ENCODE peak calls at places on chromosomes 13 and 19, in nine cellular contexts. O is heart right ventricle, T is WERI-Rb-1, U is AG04449, X is psoas muscle, Q is right atrium auricular region, Y is lung, W is retinal pigment epithelial cell, H is astrocyte of the spinal cord. C is an unnamed sample.

GRCh38 chr13:20422362-20422761 is 103.3 kb downstream of the CRYL1 start:
- DNase-seq in O (no peak), T (no peak), U (no peak), X (no peak), Q (no peak), Y (no peak), W (no peak), H (no peak), C (no peak)

GRCh38 chr19:38713227-38713649 is 31.0 kb downstream of the CAPN12 start:
- DNase-seq in O (peak), T (no peak), U (no peak), X (peak), Q (peak), Y (no peak), W (no peak), H (no peak), C (no peak)

GRCh38 chr19:49150106-49150943 is 4.9 kb downstream of the HRC start:
- DNase-seq in O (peak), T (peak), U (no peak), X (peak), Q (peak), Y (peak), W (no peak), H (peak), C (no peak)

GRCh38 chr19:1010586-1011510 is 10.1 kb downstream of the TMEM259 start:
- DNase-seq in O (no peak), T (no peak), U (no peak), X (no peak), Q (no peak), Y (no peak), W (no peak), H (no peak), C (no peak)

GRCh38 chr13:92717857-92718256 is 508.8 kb upstream of the GPC6 start:
- DNase-seq in O (no peak), T (no peak), U (no peak), X (no peak), Q (no peak), Y (no peak), W (no peak), H (no peak), C (no peak)

GRCh38 chr13:55571237-55571867 is 1569.4 kb upstream of the PRR20A start:
- DNase-seq in O (no peak), T (no peak), U (no peak), X (no peak), Q (no peak), Y (no peak), W (no peak), H (no peak), C (no peak)

GRCh38 chr19:918481-919156 is 1.5 kb downstream of the KISS1R start:
- DNase-seq in O (no peak), T (no peak), U (no peak), X (no peak), Q (no peak), Y (no peak), W (no peak), H (no peak), C (no peak)

GRCh38 chr13:84460989-84461388 is 578.7 kb upstream of the SLITRK1 start:
- DNase-seq in O (no peak), T (no peak), U (no peak), X (no peak), Q (no peak), Y (no peak), W (no peak), H (no peak), C (no peak)

GRCh38 chr19:1862424-1863307 is 713 bp downstream of the KLF16 start:
- DNase-seq in O (peak), T (no peak), U (no peak), X (peak), Q (no peak), Y (no peak), W (no peak), H (no peak), C (no peak)

GRCh38 chr13:45015300-45015699 is 26.0 kb downstream of the GPALPP1 start:
- DNase-seq in O (no peak), T (no peak), U (no peak), X (no peak), Q (no peak), Y (no peak), W (no peak), H (peak), C (peak)

GRCh38 chr19:10346509-10346908 is 7.1 kb upstream of the ICAM3 start:
- DNase-seq in O (no peak), T (no peak), U (no peak), X (no peak), Q (peak), Y (peak), W (no peak), H (no peak), C (no peak)

GRCh38 chr19:56333506-56333905 is 18.9 kb upstream of the ZSCAN5A start:
- DNase-seq in O (no peak), T (peak), U (no peak), X (no peak), Q (no peak), Y (no peak), W (peak), H (peak), C (peak)

GRCh38 chr19:48807590-48808308 is 3.1 kb downstream of the BCAT2 start:
- DNase-seq in O (no peak), T (peak), U (no peak), X (no peak), Q (no peak), Y (no peak), W (no peak), H (no peak), C (no peak)

GRCh38 chr19:18437481-18438330 is at the start of gene ISYNA1:
- DNase-seq in O (peak), T (peak), U (no peak), X (peak), Q (no peak), Y (no peak), W (no peak), H (peak), C (no peak)

GRCh38 chr13:113116206-113116800 is 6.3 kb upstream of the F10 start:
- DNase-seq in O (no peak), T (peak), U (no peak), X (no peak), Q (no peak), Y (no peak), W (no peak), H (no peak), C (no peak)

GRCh38 chr19:14758816-14759215 is 19.5 kb downstream of the ADGRE2 start:
- DNase-seq in O (no peak), T (no peak), U (no peak), X (no peak), Q (no peak), Y (no peak), W (no peak), H (no peak), C (no peak)

GRCh38 chr13:32846556-32846955 is 169.7 kb upstream of the KL start:
- DNase-seq in O (no peak), T (no peak), U (no peak), X (no peak), Q (no peak), Y (no peak), W (no peak), H (no peak), C (no peak)

GRCh38 chr19:6811906-6812305 is 39.4 kb downstream of the VAV1 start:
- DNase-seq in O (no peak), T (peak), U (no peak), X (no peak), Q (no peak), Y (no peak), W (no peak), H (peak), C (no peak)

GRCh38 chr19:18798384-18799352 is 7.6 kb upstream of the COMP start:
- DNase-seq in O (no peak), T (no peak), U (no peak), X (no peak), Q (no peak), Y (no peak), W (no peak), H (no peak), C (no peak)

GRCh38 chr19:17580470-17581000 is 25.1 kb downstream of the COLGALT1 start:
- DNase-seq in O (no peak), T (no peak), U (no peak), X (no peak), Q (no peak), Y (no peak), W (no peak), H (no peak), C (no peak)

GRCh38 chr19:16398530-16399241 is 73.1 kb downstream of the EPS15L1 start:
- DNase-seq in O (no peak), T (no peak), U (no peak), X (no peak), Q (no peak), Y (no peak), W (no peak), H (no peak), C (no peak)

GRCh38 chr19:44113784-44114390 is 688 bp downstream of the ZNF225 start:
- DNase-seq in O (no peak), T (no peak), U (no peak), X (no peak), Q (no peak), Y (peak), W (no peak), H (no peak), C (no peak)

GRCh38 chr13:111467111-111467890 is 146.9 kb downstream of the TEX29 start:
- DNase-seq in O (no peak), T (no peak), U (no peak), X (no peak), Q (no peak), Y (no peak), W (no peak), H (no peak), C (no peak)

GRCh38 chr19:33255781-33256180 is 30.1 kb upstream of the SLC7A10 start:
- DNase-seq in O (no peak), T (no peak), U (no peak), X (no peak), Q (no peak), Y (no peak), W (no peak), H (no peak), C (no peak)

GRCh38 chr19:10921909-10922637 is 6.4 kb downstream of the YIPF2 start:
- DNase-seq in O (no peak), T (peak), U (no peak), X (no peak), Q (no peak), Y (no peak), W (no peak), H (no peak), C (no peak)

GRCh38 chr13:110913911-110914292 is 967 bp downstream of the ANKRD10 start:
- DNase-seq in O (no peak), T (no peak), U (no peak), X (no peak), Q (peak), Y (no peak), W (no peak), H (no peak), C (no peak)

GRCh38 chr13:113776231-113777125 is 17.5 kb downstream of the TMEM255B start:
- DNase-seq in O (no peak), T (peak), U (no peak), X (no peak), Q (no peak), Y (no peak), W (no peak), H (no peak), C (no peak)

GRCh38 chr13:113935523-113935922 is 38.4 kb downstream of the C13orf46 start:
- DNase-seq in O (no peak), T (no peak), U (no peak), X (no peak), Q (no peak), Y (no peak), W (no peak), H (no peak), C (no peak)

GRCh38 chr19:54551950-54552912 is 21.4 kb upstream of the LILRA2 start:
- DNase-seq in O (peak), T (no peak), U (no peak), X (peak), Q (no peak), Y (no peak), W (no peak), H (no peak), C (no peak)

GRCh38 chr19:13884726-13885591 is 8.0 kb downstream of the NANOS3 start:
- DNase-seq in O (no peak), T (no peak), U (no peak), X (no peak), Q (no peak), Y (no peak), W (no peak), H (no peak), C (no peak)

GRCh38 chr13:106096661-106097092 is 438.8 kb downstream of the EFNB2 start:
- DNase-seq in O (no peak), T (no peak), U (no peak), X (no peak), Q (no peak), Y (no peak), W (no peak), H (peak), C (no peak)

GRCh38 chr19:4602173-4602788 is 37.0 kb upstream of the TNFAIP8L1 start:
- DNase-seq in O (no peak), T (no peak), U (no peak), X (no peak), Q (no peak), Y (no peak), W (no peak), H (no peak), C (no peak)

GRCh38 chr13:97344250-97345175 is 89.5 kb upstream of the RAP2A start:
- DNase-seq in O (peak), T (peak), U (no peak), X (peak), Q (no peak), Y (peak), W (no peak), H (peak), C (no peak)

GRCh38 chr19:54523403-54523802 is 20.8 kb downstream of the LAIR2 start:
- DNase-seq in O (no peak), T (no peak), U (no peak), X (no peak), Q (no peak), Y (no peak), W (no peak), H (no peak), C (no peak)

GRCh38 chr19:10419200-10419645 is 1.1 kb upstream of the PDE4A start:
- DNase-seq in O (no peak), T (peak), U (no peak), X (no peak), Q (no peak), Y (no peak), W (no peak), H (no peak), C (no peak)

GRCh38 chr13:88857256-88857655 is 1186.1 kb downstream of the SLITRK5 start:
- DNase-seq in O (no peak), T (no peak), U (no peak), X (no peak), Q (no peak), Y (no peak), W (no peak), H (no peak), C (no peak)

GRCh38 chr13:95724252-95724651 is 47.3 kb downstream of the DNAJC3 start:
- DNase-seq in O (no peak), T (no peak), U (no peak), X (no peak), Q (no peak), Y (no peak), W (no peak), H (no peak), C (no peak)

GRCh38 chr13:86795858-86796257 is 875.3 kb upstream of the SLITRK5 start:
- DNase-seq in O (no peak), T (no peak), U (no peak), X (no peak), Q (no peak), Y (no peak), W (no peak), H (no peak), C (no peak)

GRCh38 chr13:86788624-86789023 is 882.5 kb upstream of the SLITRK5 start:
- DNase-seq in O (no peak), T (no peak), U (no peak), X (no peak), Q (no peak), Y (no peak), W (no peak), H (no peak), C (no peak)

DNA sequence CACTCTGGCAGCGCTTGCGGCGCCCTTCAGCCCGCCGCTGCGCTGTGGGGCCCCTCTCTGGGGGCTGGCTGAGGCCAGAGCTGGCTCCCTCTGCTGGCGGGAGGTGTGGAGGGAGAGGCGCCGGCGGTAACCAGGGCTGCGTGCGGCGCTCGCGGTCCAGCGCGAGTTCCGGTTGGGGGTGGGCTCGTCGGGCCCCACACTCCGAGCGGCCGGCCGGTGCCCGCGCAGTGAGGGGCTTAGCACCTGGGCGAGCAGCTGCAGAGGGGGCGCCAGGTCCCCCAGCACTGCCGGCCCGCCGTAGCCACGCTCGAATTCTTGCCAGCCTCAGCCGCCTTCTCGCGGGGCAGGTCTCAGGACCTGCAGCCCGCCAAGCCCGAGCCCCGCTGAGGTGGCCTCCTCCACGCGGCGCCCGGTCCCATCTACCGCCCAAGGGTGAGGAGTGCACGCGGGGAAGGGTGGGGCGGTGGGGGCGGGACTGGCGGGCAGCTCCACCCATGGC is 879.0 kb upstream of the SLITRK5 start:
- DNase-seq in O (no peak), T (no peak), U (no peak), X (no peak), Q (no peak), Y (no peak), W (no peak), H (no peak), C (no peak)
- TF ChIP-seq CTCF in O (no peak), T (no peak), U (no peak), X (no peak), Q (no peak), Y (no peak), W (no peak), H (no peak), C (no peak)

GRCh38 chr19:21587117-21587461 is 81.7 kb downstream of the ZNF429 start:
- DNase-seq in O (peak), T (no peak), U (no peak), X (no peak), Q (no peak), Y (no peak), W (no peak), H (no peak), C (no peak)
- H3K4me3 ChIP-seq in O (peak), T (no peak), U (no peak), X (peak), Q (peak), Y (peak), W (peak), H (no peak), C (peak)

GRCh38 chr19:35529241-35530218 is 1.4 kb upstream of the SBSN start:
- DNase-seq in O (no peak), T (no peak), U (no peak), X (no peak), Q (no peak), Y (no peak), W (no peak), H (no peak), C (no peak)

GRCh38 chr19:35534803-35535480 is 1.7 kb downstream of the GAPDHS start:
- DNase-seq in O (no peak), T (no peak), U (no peak), X (no peak), Q (no peak), Y (no peak), W (no peak), H (no peak), C (no peak)

GRCh38 chr19:35531291-35531690 is 2.0 kb upstream of the GAPDHS start:
- DNase-seq in O (no peak), T (no peak), U (no peak), X (no peak), Q (no peak), Y (no peak), W (no peak), H (no peak), C (no peak)

GRCh38 chr19:35533822-35534521 is 716 bp downstream of the GAPDHS start:
- DNase-seq in O (peak), T (no peak), U (no peak), X (no peak), Q (no peak), Y (no peak), W (no peak), H (no peak), C (no peak)

GRCh38 chr19:35533201-35533821 is at the start of gene GAPDHS:
- DNase-seq in O (no peak), T (no peak), U (no peak), X (no peak), Q (no peak), Y (no peak), W (no peak), H (no peak), C (no peak)
- TF ChIP-seq CTCF in O (no peak), T (no peak), U (no peak), X (no peak), Q (no peak), Y (no peak), W (no peak), H (no peak), C (no peak)

GRCh38 chr19:50312967-50313811 is 16.0 kb downstream of the KCNC3 start:
- DNase-seq in O (no peak), T (no peak), U (no peak), X (no peak), Q (no peak), Y (no peak), W (no peak), H (no peak), C (no peak)

GRCh38 chr19:50313812-50314536 is 15.2 kb downstream of the KCNC3 start:
- DNase-seq in O (no peak), T (no peak), U (no peak), X (no peak), Q (no peak), Y (no peak), W (no peak), H (no peak), C (no peak)

GRCh38 chr19:50317115-50317514 is 12.1 kb downstream of the KCNC3 start:
- DNase-seq in O (no peak), T (no peak), U (no peak), X (no peak), Q (no peak), Y (no peak), W (no peak), H (no peak), C (no peak)

GRCh38 chr19:50315773-50316448 is 13.3 kb downstream of the KCNC3 start:
- DNase-seq in O (no peak), T (peak), U (no peak), X (no peak), Q (no peak), Y (no peak), W (no peak), H (peak), C (no peak)

DNA sequence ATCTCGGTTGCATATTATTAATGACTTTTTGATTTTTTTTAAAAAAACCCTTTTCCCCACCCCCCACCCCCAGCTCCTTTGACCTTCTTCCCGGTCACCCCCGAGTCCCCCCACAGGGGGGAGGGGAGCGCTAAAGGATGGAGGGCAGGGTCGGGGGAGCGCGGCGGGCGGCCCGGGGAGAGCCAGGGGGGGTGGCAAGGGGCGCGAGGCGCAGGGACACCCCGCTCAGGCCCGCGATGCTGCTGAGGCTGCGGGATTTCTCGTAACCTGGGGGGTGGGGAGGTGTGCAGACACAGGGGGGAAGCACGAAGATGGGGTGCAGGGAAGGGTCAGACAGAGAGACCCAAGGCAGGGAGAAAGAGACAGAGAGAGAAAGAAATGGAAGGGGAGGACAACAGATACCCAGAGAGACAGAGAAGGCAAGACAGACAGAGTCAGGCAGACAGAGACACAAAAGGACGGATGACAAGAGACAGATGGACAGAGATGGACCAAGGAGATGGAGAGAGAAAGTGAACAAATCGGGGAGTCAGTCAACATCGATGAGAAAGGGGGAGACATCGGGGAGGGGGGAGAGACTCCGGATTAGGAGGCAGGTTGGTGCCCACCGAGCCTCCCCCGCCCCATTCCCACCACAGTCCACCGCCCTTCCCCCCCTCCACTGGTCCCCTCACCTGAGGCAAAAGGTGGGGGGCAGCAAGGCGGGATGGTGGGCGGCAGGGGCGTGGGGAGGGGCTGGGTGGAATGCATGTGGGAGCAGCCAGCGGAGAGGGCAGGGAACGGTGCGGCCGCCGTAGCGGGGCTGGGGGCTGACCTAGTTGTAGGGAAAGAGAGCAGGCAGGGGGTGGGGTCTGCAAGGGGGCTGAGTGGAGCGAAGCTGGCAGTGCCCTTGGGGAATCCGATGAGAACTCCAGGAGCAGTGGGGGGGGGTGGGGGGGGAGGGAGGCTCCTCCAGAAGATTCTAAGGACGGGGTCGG is 14.2 kb downstream of the KCNC3 start:
- DNase-seq in O (no peak), T (no peak), U (no peak), X (no peak), Q (no peak), Y (no peak), W (no peak), H (no peak), C (no peak)
- H3K4me3 ChIP-seq in O (no peak), T (peak), U (no peak), X (no peak), Q (peak), Y (no peak), W (no peak), H (no peak), C (no peak)

GRCh38 chr13:35765387-35765786 is 288.9 kb upstream of the MAB21L1 start:
- DNase-seq in O (no peak), T (peak), U (no peak), X (no peak), Q (no peak), Y (no peak), W (no peak), H (no peak), C (no peak)
- TF ChIP-seq CTCF in O (no peak), T (no peak), U (no peak), X (no peak), Q (no peak), Y (no peak), W (no peak), H (no peak), C (no peak)

GRCh38 chr13:41428155-41428554 is 29.2 kb upstream of the RGCC start:
- DNase-seq in O (peak), T (no peak), U (no peak), X (no peak), Q (no peak), Y (no peak), W (no peak), H (no peak), C (no peak)
- H3K4me3 ChIP-seq in O (peak), T (no peak), U (no peak), X (peak), Q (peak), Y (no peak), W (no peak), H (peak), C (peak)

C was measured in epithelial cell of proximal tubule.